ENCODE peak calls at places on chromosomes 12 and 14, in seven cellular contexts. One of them, this sample, is unnamed. For H3K4me1 and H3K36me3, the result is how much of the 10 kb centered on the place peaks cover.

GRCh38 chr12:53626702-53627169 is 554 bp upstream of the ATF7 start:
- DNase-seq in IMR-90: no peak
- DNase-seq in GM12878: no peak
- DNase-seq in left lung: no peak
- DNase-seq in A673: no peak
- DNase-seq in OCI-LY7: no peak
- DNase-seq in fibroblast of lung: no peak
- DNase-seq in this sample: no peak

GRCh38 chr14:92517761-92518160 is 4.2 kb downstream of the RIN3 start:
- DNase-seq in fibroblast of lung: no peak
- DNase-seq in GM12878: no peak
- DNase-seq in A673: no peak
- DNase-seq in OCI-LY7: no peak
- DNase-seq in IMR-90: no peak
- DNase-seq in left lung: no peak
- DNase-seq in this sample: no peak

GRCh38 chr14:37587881-37588666 is 7.0 kb downstream of the FOXA1 start:
- DNase-seq in OCI-LY7: no peak
- DNase-seq in IMR-90: no peak
- DNase-seq in fibroblast of lung: no peak
- DNase-seq in A673: no peak
- DNase-seq in left lung: no peak
- DNase-seq in GM12878: no peak
- DNase-seq in this sample: no peak

GRCh38 chr14:69342928-69343525 is 55.1 kb downstream of the ERH start:
- DNase-seq in OCI-LY7: no peak
- DNase-seq in IMR-90: no peak
- DNase-seq in left lung: no peak
- DNase-seq in fibroblast of lung: no peak
- DNase-seq in GM12878: no peak
- DNase-seq in A673: no peak
- DNase-seq in this sample: no peak

GRCh38 chr12:105013892-105014291 is 27.8 kb downstream of the NOPCHAP1 start:
- DNase-seq in A673: peak
- DNase-seq in left lung: no peak
- DNase-seq in IMR-90: peak
- DNase-seq in GM12878: no peak
- DNase-seq in OCI-LY7: no peak
- DNase-seq in fibroblast of lung: peak
- DNase-seq in this sample: no peak

GRCh38 chr12:54954228-54954627 is 30.3 kb downstream of the TESPA1 start:
- DNase-seq in A673: no peak
- DNase-seq in GM12878: no peak
- DNase-seq in IMR-90: no peak
- DNase-seq in fibroblast of lung: no peak
- DNase-seq in OCI-LY7: no peak
- DNase-seq in left lung: no peak
- DNase-seq in this sample: no peak

GRCh38 chr14:68547305-68548193 is 245.3 kb downstream of the ZFP36L1 start:
- DNase-seq in OCI-LY7: no peak
- DNase-seq in IMR-90: peak
- DNase-seq in A673: peak
- DNase-seq in left lung: no peak
- DNase-seq in GM12878: no peak
- DNase-seq in fibroblast of lung: peak
- DNase-seq in this sample: peak

GRCh38 chr14:70555890-70556289 is 21.1 kb upstream of the ADAM20 start:
- DNase-seq in IMR-90: peak
- DNase-seq in A673: peak
- DNase-seq in GM12878: no peak
- DNase-seq in left lung: peak
- DNase-seq in OCI-LY7: no peak
- DNase-seq in fibroblast of lung: peak
- DNase-seq in this sample: no peak

GRCh38 chr12:124689585-124689984 is 122.2 kb upstream of the NCOR2 start:
- DNase-seq in left lung: no peak
- DNase-seq in GM12878: no peak
- DNase-seq in fibroblast of lung: no peak
- DNase-seq in IMR-90: no peak
- DNase-seq in OCI-LY7: no peak
- DNase-seq in A673: no peak
- DNase-seq in this sample: no peak

GRCh38 chr14:102235275-102235897 is 69.6 kb downstream of the MOK start:
- DNase-seq in A673: peak
- DNase-seq in fibroblast of lung: peak
- DNase-seq in IMR-90: peak
- DNase-seq in left lung: peak
- DNase-seq in OCI-LY7: peak
- DNase-seq in GM12878: no peak
- DNase-seq in this sample: peak

GRCh38 chr14:26621366-26621765 is 23.5 kb upstream of the NOVA1 start:
- DNase-seq in IMR-90: no peak
- DNase-seq in fibroblast of lung: no peak
- DNase-seq in OCI-LY7: no peak
- DNase-seq in A673: no peak
- DNase-seq in left lung: no peak
- DNase-seq in GM12878: no peak
- DNase-seq in this sample: no peak

GRCh38 chr14:64693766-64694165 is 10.5 kb upstream of the PLEKHG3 start:
- DNase-seq in fibroblast of lung: no peak
- DNase-seq in A673: no peak
- DNase-seq in IMR-90: no peak
- DNase-seq in OCI-LY7: no peak
- DNase-seq in GM12878: no peak
- DNase-seq in left lung: no peak
- DNase-seq in this sample: no peak

GRCh38 chr12:62817556-62818271 is 117.2 kb downstream of the PPM1H start:
- DNase-seq in IMR-90: peak
- DNase-seq in A673: peak
- DNase-seq in fibroblast of lung: peak
- DNase-seq in left lung: no peak
- DNase-seq in GM12878: no peak
- DNase-seq in OCI-LY7: no peak
- DNase-seq in this sample: peak

GRCh38 chr12:12645485-12645884 is 33.8 kb downstream of the CREBL2 start:
- DNase-seq in A673: peak
- DNase-seq in IMR-90: peak
- DNase-seq in fibroblast of lung: peak
- DNase-seq in GM12878: no peak
- DNase-seq in left lung: no peak
- DNase-seq in OCI-LY7: peak
- DNase-seq in this sample: no peak

GRCh38 chr14:100474176-100474575 is 113.0 kb downstream of the BEGAIN start:
- DNase-seq in left lung: no peak
- DNase-seq in OCI-LY7: no peak
- DNase-seq in IMR-90: no peak
- DNase-seq in GM12878: no peak
- DNase-seq in fibroblast of lung: no peak
- DNase-seq in A673: no peak
- DNase-seq in this sample: no peak

GRCh38 chr14:65101631-65102440 is 481 bp downstream of the MAX start:
- DNase-seq in GM12878: no peak
- DNase-seq in A673: peak
- DNase-seq in left lung: peak
- DNase-seq in fibroblast of lung: no peak
- DNase-seq in IMR-90: no peak
- DNase-seq in OCI-LY7: peak
- DNase-seq in this sample: peak

GRCh38 chr14:61065671-61066070 is 84.6 kb downstream of the SLC38A6 start:
- DNase-seq in IMR-90: no peak
- DNase-seq in fibroblast of lung: no peak
- DNase-seq in A673: no peak
- DNase-seq in OCI-LY7: no peak
- DNase-seq in left lung: no peak
- DNase-seq in GM12878: no peak
- DNase-seq in this sample: no peak

GRCh38 chr14:54278087-54278486 is 118.7 kb upstream of the CDKN3 start:
- DNase-seq in OCI-LY7: peak
- DNase-seq in A673: peak
- DNase-seq in IMR-90: no peak
- DNase-seq in left lung: no peak
- DNase-seq in GM12878: no peak
- DNase-seq in fibroblast of lung: no peak
- DNase-seq in this sample: no peak

GRCh38 chr14:58560208-58560607 is 77.6 kb upstream of the DACT1 start:
- DNase-seq in IMR-90: peak
- DNase-seq in fibroblast of lung: peak
- DNase-seq in GM12878: no peak
- DNase-seq in A673: peak
- DNase-seq in left lung: no peak
- DNase-seq in OCI-LY7: no peak
- DNase-seq in this sample: no peak

GRCh38 chr14:83816755-83817154 is 1713.2 kb upstream of the FLRT2 start:
- DNase-seq in OCI-LY7: no peak
- DNase-seq in left lung: no peak
- DNase-seq in A673: no peak
- DNase-seq in IMR-90: peak
- DNase-seq in GM12878: no peak
- DNase-seq in fibroblast of lung: no peak
- DNase-seq in this sample: no peak

GRCh38 chr14:68574906-68575305 is 218.0 kb downstream of the ZFP36L1 start:
- DNase-seq in GM12878: no peak
- DNase-seq in fibroblast of lung: peak
- DNase-seq in left lung: no peak
- DNase-seq in IMR-90: peak
- DNase-seq in OCI-LY7: no peak
- DNase-seq in A673: peak
- DNase-seq in this sample: no peak

GRCh38 chr12:81963026-81963425 is 203.9 kb upstream of the PPFIA2 start:
- DNase-seq in fibroblast of lung: no peak
- DNase-seq in GM12878: no peak
- DNase-seq in left lung: no peak
- DNase-seq in OCI-LY7: no peak
- DNase-seq in A673: no peak
- DNase-seq in IMR-90: no peak
- DNase-seq in this sample: no peak

GRCh38 chr14:97777622-97778021 is 980.4 kb downstream of the VRK1 start:
- DNase-seq in OCI-LY7: no peak
- DNase-seq in IMR-90: no peak
- DNase-seq in left lung: no peak
- DNase-seq in fibroblast of lung: no peak
- DNase-seq in A673: no peak
- DNase-seq in GM12878: no peak
- DNase-seq in this sample: no peak

DNA sequence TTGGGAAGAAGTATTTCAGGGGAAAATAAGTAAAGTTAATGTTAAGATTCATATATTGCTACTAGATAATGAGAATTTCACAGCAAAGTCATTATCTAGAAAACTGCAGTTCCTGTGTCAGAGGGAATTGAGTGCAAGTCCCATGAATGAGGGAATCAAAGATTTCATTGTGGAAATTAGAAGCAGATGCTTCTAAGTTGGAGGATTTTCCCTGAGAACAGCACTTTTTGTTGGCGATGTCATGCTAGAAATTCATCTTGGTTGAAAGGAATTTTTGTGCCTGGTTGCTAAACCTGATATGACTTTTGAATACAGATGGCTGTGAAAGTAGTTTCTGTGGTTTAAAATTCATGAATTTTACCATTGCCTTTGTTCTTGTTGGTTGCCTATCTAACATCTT is 25.6 kb downstream of the FRMD6 start:
- DNase-seq in fibroblast of lung: peak
- DNase-seq in A673: peak
- DNase-seq in left lung: no peak
- DNase-seq in OCI-LY7: no peak
- DNase-seq in GM12878: no peak
- DNase-seq in IMR-90: peak
- DNase-seq in this sample: no peak
- H3K27ac ChIP-seq in fibroblast of lung: peak
- H3K27ac ChIP-seq in A673: peak
- H3K27ac ChIP-seq in left lung: no peak
- H3K27ac ChIP-seq in OCI-LY7: no peak
- H3K27ac ChIP-seq in GM12878: no peak
- H3K27ac ChIP-seq in IMR-90: peak
- H3K27ac ChIP-seq in this sample: no peak

DNA sequence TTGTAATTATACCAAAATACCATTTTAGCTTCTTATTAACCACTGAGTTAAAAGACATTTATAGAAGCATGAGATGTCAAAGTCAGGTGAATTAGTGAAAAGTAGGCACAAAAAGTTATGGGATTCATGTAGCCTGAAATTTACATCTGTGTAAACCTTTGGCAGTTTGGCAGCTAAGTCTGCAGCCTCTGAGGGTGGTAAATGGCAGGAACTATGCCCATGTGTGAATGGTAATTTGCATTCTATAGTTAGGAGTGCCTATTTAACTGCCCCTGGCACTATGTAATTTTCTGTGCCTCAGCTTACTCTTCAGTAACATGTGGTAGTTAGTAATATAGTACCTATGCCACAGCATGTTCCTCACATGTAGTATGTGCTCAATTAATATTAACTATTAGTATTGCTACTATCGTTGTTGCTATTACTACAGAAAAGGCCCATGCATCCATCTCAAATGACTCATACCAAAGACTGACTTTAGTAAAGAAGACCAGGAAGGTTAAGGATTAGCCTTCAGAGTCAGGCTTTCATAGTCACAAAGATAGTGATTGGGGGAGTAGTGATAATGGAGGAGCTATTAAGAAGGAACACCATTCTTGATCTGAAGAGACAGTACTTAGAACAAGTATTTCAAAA is 258.7 kb upstream of the BTG1 start:
- DNase-seq in left lung: no peak
- DNase-seq in fibroblast of lung: no peak
- DNase-seq in A673: no peak
- DNase-seq in OCI-LY7: peak
- DNase-seq in GM12878: no peak
- DNase-seq in IMR-90: no peak
- DNase-seq in this sample: no peak
- H3K4me1 ChIP-seq in left lung: under half
- H3K4me1 ChIP-seq in fibroblast of lung: under half
- H3K4me1 ChIP-seq in A673: under half
- H3K4me1 ChIP-seq in OCI-LY7: half or more
- H3K4me1 ChIP-seq in GM12878: half or more
- H3K4me1 ChIP-seq in IMR-90: under half
- H3K4me1 ChIP-seq in this sample: under half

DNA sequence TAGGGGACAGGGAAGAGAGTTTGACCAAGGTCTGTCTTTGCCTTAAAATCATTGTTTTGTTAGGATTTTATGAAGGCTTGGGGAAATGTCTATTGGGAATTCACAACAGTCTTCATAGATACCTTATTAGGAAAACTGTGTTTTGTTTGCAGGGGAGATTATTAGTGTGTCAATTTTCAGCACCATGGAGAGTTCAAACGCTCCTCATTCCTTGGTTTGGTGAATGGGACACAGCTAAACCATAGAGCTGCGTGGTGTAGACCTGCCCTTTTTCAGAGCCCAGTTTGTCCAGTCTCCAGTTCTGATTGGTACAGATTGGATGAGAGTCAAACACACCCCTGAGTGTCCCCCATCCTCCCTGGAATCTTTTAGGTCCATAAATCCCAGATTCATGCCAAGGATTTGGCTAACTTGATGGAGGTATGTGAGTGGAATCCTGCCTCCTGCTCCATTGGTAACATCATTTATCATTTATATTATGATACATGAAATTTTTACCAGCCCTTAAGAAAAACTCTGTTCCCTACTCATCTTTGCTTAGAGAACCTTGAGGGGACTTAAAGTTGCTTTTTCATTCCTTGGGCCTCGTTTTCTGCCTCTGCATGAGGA is 12.0 kb downstream of the NGDN start:
- DNase-seq in left lung: no peak
- DNase-seq in fibroblast of lung: peak
- DNase-seq in IMR-90: peak
- DNase-seq in OCI-LY7: no peak
- DNase-seq in A673: peak
- DNase-seq in GM12878: no peak
- DNase-seq in this sample: no peak
- H3K36me3 ChIP-seq in left lung: half or more
- H3K36me3 ChIP-seq in fibroblast of lung: under half
- H3K36me3 ChIP-seq in IMR-90: under half
- H3K36me3 ChIP-seq in OCI-LY7: under half
- H3K36me3 ChIP-seq in A673: under half
- H3K36me3 ChIP-seq in GM12878: under half
- H3K36me3 ChIP-seq in this sample: under half

GRCh38 chr12:46553911-46554310 is 181.3 kb upstream of the SLC38A2 start:
- DNase-seq in IMR-90: peak
- DNase-seq in GM12878: no peak
- DNase-seq in fibroblast of lung: peak
- DNase-seq in A673: no peak
- DNase-seq in OCI-LY7: no peak
- DNase-seq in left lung: no peak
- DNase-seq in this sample: no peak
- H3K27ac ChIP-seq in IMR-90: peak
- H3K27ac ChIP-seq in GM12878: no peak
- H3K27ac ChIP-seq in fibroblast of lung: peak
- H3K27ac ChIP-seq in A673: peak
- H3K27ac ChIP-seq in OCI-LY7: no peak
- H3K27ac ChIP-seq in left lung: no peak
- H3K27ac ChIP-seq in this sample: no peak